ENCODE peak calls at places on chromosomes 13 and 19, in six cellular contexts. L, C, W, P, B and I are unnamed samples.

GRCh38 chr13:109803822-109804221 is 17.4 kb upstream of the IRS2 start:
- DNase-seq in L (no peak), C (no peak), W (no peak), P (no peak), B (no peak), I (no peak)

GRCh38 chr19:19040417-19040816 is 7.0 kb downstream of the ARMC6 start:
- DNase-seq in L (peak), C (no peak), W (no peak), P (peak), B (peak), I (no peak)

GRCh38 chr13:77388944-77389616 is 62.2 kb upstream of the MYCBP2 start:
- DNase-seq in L (no peak), C (no peak), W (no peak), P (no peak), B (no peak), I (no peak)

GRCh38 chr19:543912-544608 is at the start of gene GZMM:
- DNase-seq in L (no peak), C (no peak), W (no peak), P (no peak), B (no peak), I (no peak)

GRCh38 chr19:4052993-4053422 is 13.7 kb downstream of the ZBTB7A start:
- DNase-seq in L (no peak), C (no peak), W (no peak), P (no peak), B (peak), I (peak)

GRCh38 chr19:28010656-28011055 is 1202.3 kb downstream of the UQCRFS1 start:
- DNase-seq in L (no peak), C (no peak), W (no peak), P (no peak), B (no peak), I (no peak)

GRCh38 chr13:73198888-73199497 is 140.2 kb downstream of the KLF5 start:
- DNase-seq in L (no peak), C (no peak), W (no peak), P (peak), B (peak), I (no peak)

GRCh38 chr13:40148103-40148502 is 492.6 kb downstream of the COG6 start:
- DNase-seq in L (no peak), C (no peak), W (no peak), P (no peak), B (no peak), I (no peak)

GRCh38 chr13:41405367-41405766 is 52.0 kb upstream of the RGCC start:
- DNase-seq in L (no peak), C (no peak), W (no peak), P (no peak), B (no peak), I (no peak)

GRCh38 chr19:2609389-2610116 is 92.9 kb downstream of the GNG7 start:
- DNase-seq in L (no peak), C (no peak), W (peak), P (no peak), B (no peak), I (no peak)

GRCh38 chr13:33606692-33607091 is 211.3 kb upstream of the RFC3 start:
- DNase-seq in L (no peak), C (no peak), W (no peak), P (peak), B (peak), I (no peak)

GRCh38 chr19:42219812-42220750 is at the start of gene ZNF526:
- DNase-seq in L (peak), C (peak), W (peak), P (peak), B (peak), I (peak)

GRCh38 chr13:30551194-30551593 is 66.5 kb upstream of the USPL1 start:
- DNase-seq in L (no peak), C (no peak), W (peak), P (peak), B (peak), I (no peak)

GRCh38 chr13:71034018-71034417 is 833.0 kb downstream of the DACH1 start:
- DNase-seq in L (no peak), C (no peak), W (no peak), P (no peak), B (no peak), I (no peak)

GRCh38 chr19:6273701-6274601 is 5.8 kb downstream of the MLLT1 start:
- DNase-seq in L (peak), C (no peak), W (no peak), P (peak), B (peak), I (no peak)

GRCh38 chr13:46668302-46668720 is 115.3 kb downstream of the LRCH1 start:
- DNase-seq in L (peak), C (no peak), W (no peak), P (peak), B (peak), I (no peak)

GRCh38 chr19:53871448-53871847 is 3.8 kb downstream of the MYADM start:
- DNase-seq in L (no peak), C (no peak), W (peak), P (no peak), B (no peak), I (no peak)

GRCh38 chr13:95323930-95324662 is 22.8 kb upstream of the ABCC4 start:
- DNase-seq in L (no peak), C (no peak), W (no peak), P (no peak), B (no peak), I (no peak)

GRCh38 chr19:27733551-27734266 is 1479.2 kb downstream of the UQCRFS1 start:
- DNase-seq in L (no peak), C (no peak), W (no peak), P (no peak), B (no peak), I (no peak)

GRCh38 chr13:104635879-104636278 is 1569.7 kb upstream of the SLC10A2 start:
- DNase-seq in L (no peak), C (no peak), W (no peak), P (no peak), B (no peak), I (no peak)

GRCh38 chr13:94192576-94192975 is 286.9 kb downstream of the DCT start:
- DNase-seq in L (no peak), C (peak), W (no peak), P (peak), B (peak), I (no peak)

GRCh38 chr19:1717970-1718264 is 35.4 kb upstream of the ONECUT3 start:
- DNase-seq in L (no peak), C (no peak), W (no peak), P (no peak), B (no peak), I (no peak)

GRCh38 chr13:113489171-113489548 is 1.4 kb downstream of the DCUN1D2 start:
- DNase-seq in L (no peak), C (no peak), W (no peak), P (no peak), B (no peak), I (peak)

GRCh38 chr13:24746618-24747247 is 17.2 kb upstream of the RNF17 start:
- DNase-seq in L (no peak), C (no peak), W (no peak), P (peak), B (no peak), I (no peak)

GRCh38 chr13:109782823-109783411 is 3.5 kb downstream of the IRS2 start:
- DNase-seq in L (no peak), C (no peak), W (no peak), P (no peak), B (no peak), I (no peak)

GRCh38 chr13:37492741-37493514 is 105.6 kb downstream of the POSTN start:
- DNase-seq in L (no peak), C (no peak), W (no peak), P (peak), B (peak), I (no peak)

GRCh38 chr13:29702912-29703351 is 107.4 kb upstream of the SLC7A1 start:
- DNase-seq in L (no peak), C (no peak), W (no peak), P (peak), B (peak), I (no peak)

GRCh38 chr13:51910508-51910907 is 48.7 kb downstream of the CCDC70 start:
- DNase-seq in L (no peak), C (no peak), W (no peak), P (no peak), B (no peak), I (no peak)

GRCh38 chr13:111854403-111854802 is 212.5 kb upstream of the SOX1 start:
- DNase-seq in L (no peak), C (peak), W (no peak), P (no peak), B (no peak), I (no peak)

GRCh38 chr19:5691205-5691929 is 1.3 kb downstream of the RPL36 start:
- DNase-seq in L (peak), C (peak), W (peak), P (peak), B (peak), I (no peak)

GRCh38 chr13:91269237-91269636 is 78.2 kb upstream of the MIR17HG start:
- DNase-seq in L (no peak), C (no peak), W (no peak), P (no peak), B (no peak), I (no peak)

GRCh38 chr19:14509382-14509781 is 8.8 kb downstream of the DNAJB1 start:
- DNase-seq in L (no peak), C (no peak), W (no peak), P (no peak), B (no peak), I (no peak)

GRCh38 chr13:101382701-101383100 is 33.6 kb downstream of the NALCN start:
- DNase-seq in L (no peak), C (no peak), W (no peak), P (peak), B (peak), I (no peak)

GRCh38 chr13:43089912-43090498 is 66.6 kb downstream of the DNAJC15 start:
- DNase-seq in L (no peak), C (no peak), W (no peak), P (no peak), B (no peak), I (no peak)

GRCh38 chr19:55600336-55601028 is 394 bp downstream of the ZNF524 start:
- DNase-seq in L (peak), C (peak), W (no peak), P (peak), B (peak), I (peak)

GRCh38 chr13:98581971-98582702 is 5.2 kb upstream of the STK24 start:
- DNase-seq in L (no peak), C (peak), W (no peak), P (peak), B (peak), I (no peak)

GRCh38 chr19:6509118-6509971 is 7.2 kb upstream of the TUBB4A start:
- DNase-seq in L (peak), C (no peak), W (no peak), P (no peak), B (no peak), I (no peak)

GRCh38 chr13:97122381-97122996 is 99.6 kb upstream of the MBNL2 start:
- DNase-seq in L (no peak), C (no peak), W (no peak), P (peak), B (peak), I (no peak)

GRCh38 chr19:8552810-8553209 is 24.4 kb downstream of the MYO1F start:
- DNase-seq in L (no peak), C (no peak), W (no peak), P (peak), B (peak), I (peak)